ENCODE peak calls at places on chromosomes 7 and 10, in nine cellular contexts. M is fibroblast of pulmonary artery, R is brain microvascular endothelial cell, D is psoas muscle, K is prostate gland, J is neural crest cell, A is GM12864, T is AG10803, C is astrocyte. B is an unnamed sample.

GRCh38 chr7:46146454-46147255 is 225.6 kb upstream of the IGFBP3 start:
- DNase-seq in M (peak), R (peak), D (no peak), K (no peak), J (no peak), A (no peak), T (peak), C (peak), B (no peak)

GRCh38 chr10:69449841-69450240 is 1.4 kb upstream of the TSPAN15 start:
- DNase-seq in M (peak), R (peak), D (no peak), K (no peak), J (peak), A (no peak), T (peak), C (no peak), B (no peak)

GRCh38 chr10:123474700-123475099 is 191.5 kb upstream of the GPR26 start:
- DNase-seq in M (no peak), R (no peak), D (no peak), K (no peak), J (no peak), A (no peak), T (no peak), C (no peak), B (no peak)

GRCh38 chr10:114252097-114252496 is 13.0 kb downstream of the VWA2 start:
- DNase-seq in M (no peak), R (no peak), D (no peak), K (no peak), J (no peak), A (no peak), T (no peak), C (no peak), B (no peak)

GRCh38 chr10:114336823-114337509 is 67.3 kb downstream of the AFAP1L2 start:
- DNase-seq in M (no peak), R (no peak), D (no peak), K (peak), J (no peak), A (no peak), T (no peak), C (no peak), B (no peak)

GRCh38 chr7:40827217-40828085 is 692.6 kb downstream of the SUGCT start:
- DNase-seq in M (peak), R (peak), D (peak), K (no peak), J (peak), A (no peak), T (peak), C (peak), B (peak)

GRCh38 chr7:151398446-151399304 is 11.2 kb downstream of the WDR86 start:
- DNase-seq in M (no peak), R (no peak), D (no peak), K (no peak), J (no peak), A (no peak), T (no peak), C (no peak), B (no peak)

GRCh38 chr10:47344996-47345870 is 2.9 kb upstream of the RBP3 start:
- DNase-seq in M (no peak), R (no peak), D (no peak), K (no peak), J (no peak), A (no peak), T (no peak), C (no peak), B (no peak)

GRCh38 chr10:5538446-5538845 is 13.7 kb downstream of the CALML3 start:
- DNase-seq in M (peak), R (no peak), D (no peak), K (no peak), J (no peak), A (no peak), T (peak), C (peak), B (no peak)

GRCh38 chr7:14639801-14640200 is 262.8 kb downstream of the DGKB start:
- DNase-seq in M (no peak), R (no peak), D (no peak), K (no peak), J (no peak), A (no peak), T (no peak), C (peak), B (no peak)

GRCh38 chr7:78047800-78048199 is 249.2 kb downstream of the PHTF2 start:
- DNase-seq in M (no peak), R (no peak), D (no peak), K (no peak), J (no peak), A (no peak), T (no peak), C (no peak), B (no peak)

GRCh38 chr10:69866688-69867461 is 65.2 kb downstream of the COL13A1 start:
- DNase-seq in M (peak), R (peak), D (no peak), K (peak), J (peak), A (no peak), T (peak), C (peak), B (peak)

GRCh38 chr10:99565166-99565565 is 32.4 kb downstream of the NKX2-3 start:
- DNase-seq in M (no peak), R (no peak), D (no peak), K (no peak), J (no peak), A (no peak), T (no peak), C (no peak), B (no peak)

GRCh38 chr7:134196439-134196838 is 69.3 kb downstream of the LRGUK start:
- DNase-seq in M (no peak), R (no peak), D (no peak), K (no peak), J (no peak), A (no peak), T (no peak), C (no peak), B (no peak)

GRCh38 chr7:139693651-139694388 is 84.0 kb downstream of the HIPK2 start:
- DNase-seq in M (no peak), R (no peak), D (no peak), K (no peak), J (no peak), A (no peak), T (no peak), C (no peak), B (no peak)

DNA sequence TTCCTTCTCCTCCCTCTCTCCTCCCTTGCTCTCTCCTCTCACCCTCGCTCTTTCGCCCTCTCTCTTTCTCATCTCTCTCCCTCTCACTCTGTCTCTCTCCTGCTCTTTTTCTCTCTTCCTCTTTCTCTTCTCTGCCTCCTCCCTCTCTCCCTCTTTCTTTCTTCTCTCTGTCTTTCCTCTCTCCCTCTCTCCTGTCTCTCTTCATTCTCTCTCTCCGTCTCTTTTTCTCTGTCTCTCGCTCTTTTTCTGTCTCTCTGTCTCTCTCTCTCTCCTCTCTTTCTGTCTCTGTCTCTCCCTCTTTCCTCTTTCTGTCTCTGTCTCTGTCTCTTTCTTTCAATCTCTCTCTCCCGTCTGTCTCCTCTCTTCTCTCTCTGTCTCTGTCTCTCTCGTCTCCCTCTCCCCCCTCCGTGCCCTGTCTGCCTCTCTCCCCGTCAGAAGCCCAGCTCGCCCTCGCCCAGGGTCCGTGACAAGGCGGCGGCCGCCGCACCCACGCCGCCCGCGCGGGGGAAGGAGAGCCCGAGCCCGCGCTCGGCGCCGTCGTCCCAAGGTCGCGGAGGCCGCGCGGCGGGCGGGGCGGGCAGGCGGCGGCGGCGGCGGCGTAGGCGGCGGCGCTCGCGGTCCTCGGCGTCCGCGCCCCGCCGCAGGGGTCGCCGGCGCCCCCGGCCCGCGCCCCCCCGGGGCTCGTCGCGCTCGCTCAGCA is 21.3 kb upstream of the HSPB1 start:
- DNase-seq in M (no peak), R (no peak), D (no peak), K (no peak), J (no peak), A (no peak), T (no peak), C (no peak), B (no peak)
- TF ChIP-seq CTCF in M (no peak), R (no peak), D (no peak), K (no peak), J (no peak), A (no peak), T (no peak), C (no peak), B (no peak)

GRCh38 chr7:158743219-158743618 is 38.6 kb upstream of the NCAPG2 start:
- DNase-seq in M (no peak), R (no peak), D (no peak), K (no peak), J (no peak), A (no peak), T (no peak), C (no peak), B (no peak)

GRCh38 chr7:158746957-158747356 is 42.4 kb upstream of the NCAPG2 start:
- DNase-seq in M (no peak), R (no peak), D (no peak), K (no peak), J (no peak), A (no peak), T (no peak), C (no peak), B (no peak)

GRCh38 chr7:158744070-158744469 is 39.5 kb upstream of the NCAPG2 start:
- DNase-seq in M (no peak), R (no peak), D (no peak), K (no peak), J (no peak), A (no peak), T (no peak), C (no peak), B (no peak)

GRCh38 chr7:158747408-158747807 is 42.8 kb upstream of the NCAPG2 start:
- DNase-seq in M (no peak), R (no peak), D (no peak), K (no peak), J (no peak), A (no peak), T (no peak), C (no peak), B (no peak)

GRCh38 chr7:158745057-158745715 is 40.6 kb upstream of the NCAPG2 start:
- DNase-seq in M (no peak), R (no peak), D (no peak), K (no peak), J (no peak), A (no peak), T (no peak), C (no peak), B (no peak)
- TF ChIP-seq CTCF in M (no peak), R (no peak), D (no peak), K (no peak), J (no peak), A (no peak), T (no peak), C (no peak), B (no peak)

GRCh38 chr10:16941067-16941466 is 123.8 kb upstream of the RSU1 start:
- DNase-seq in M (no peak), R (no peak), D (no peak), K (no peak), J (no peak), A (no peak), T (no peak), C (no peak), B (no peak)
- TF ChIP-seq CTCF in M (no peak), R (no peak), D (no peak), K (no peak), J (no peak), A (no peak), T (no peak), C (no peak), B (no peak)

GRCh38 chr10:37246637-37247036 is 121.2 kb downstream of the ANKRD30A start:
- DNase-seq in M (no peak), R (no peak), D (no peak), K (no peak), J (no peak), A (no peak), T (no peak), C (no peak), B (no peak)
- TF ChIP-seq CTCF in M (no peak), R (no peak), D (no peak), K (no peak), J (no peak), A (no peak), T (no peak), C (no peak), B (no peak)

B was measured in AG09319.